ENCODE peak calls at places on chromosomes 12 and 14, in four cellular contexts. Y is GM12864, P is lower lobe of right lung, M is mucosa of descending colon. X is an unnamed sample.

GRCh38 chr12:114343585-114343984 is 62.4 kb downstream of the TBX5 start:
- DNase-seq in Y (no peak), P (no peak), M (no peak), X (no peak)

GRCh38 chr14:57729208-57730187 is 136.4 kb downstream of the SLC35F4 start:
- DNase-seq in Y (no peak), P (no peak), M (no peak), X (no peak)

GRCh38 chr12:114789821-114790220 is 105.8 kb upstream of the TBX3 start:
- DNase-seq in Y (no peak), P (no peak), M (no peak), X (no peak)

GRCh38 chr14:60838601-60839000 is 104.0 kb downstream of the MNAT1 start:
- DNase-seq in Y (no peak), P (no peak), M (no peak), X (no peak)

GRCh38 chr12:133165776-133166175 is 15.5 kb upstream of the ZNF268 start:
- DNase-seq in Y (no peak), P (no peak), M (no peak), X (no peak)

GRCh38 chr12:77720258-77720657 is 110.4 kb upstream of the NAV3 start:
- DNase-seq in Y (no peak), P (no peak), M (no peak), X (no peak)

GRCh38 chr14:99237288-99237687 is 34.7 kb downstream of the BCL11B start:
- DNase-seq in Y (no peak), P (peak), M (no peak), X (no peak)

GRCh38 chr14:94738786-94739185 is 31.1 kb downstream of the GSC start:
- DNase-seq in Y (no peak), P (no peak), M (no peak), X (no peak)

GRCh38 chr12:15171015-15171646 is 50.1 kb downstream of the RERG start:
- DNase-seq in Y (no peak), P (no peak), M (no peak), X (no peak)

GRCh38 chr12:116832353-116832752 is 48.9 kb downstream of the HRK start:
- DNase-seq in Y (no peak), P (no peak), M (no peak), X (no peak)

GRCh38 chr12:79988368-79988767 is 53.5 kb upstream of the PPP1R12A start:
- DNase-seq in Y (no peak), P (no peak), M (no peak), X (no peak)

GRCh38 chr12:128930591-128930990 is 77.3 kb downstream of the GLT1D1 start:
- DNase-seq in Y (no peak), P (no peak), M (no peak), X (no peak)

GRCh38 chr12:78470354-78471195 is 394.0 kb upstream of the SYT1 start:
- DNase-seq in Y (no peak), P (no peak), M (no peak), X (no peak)

GRCh38 chr14:39755269-39755878 is 323.1 kb upstream of the FBXO33 start:
- DNase-seq in Y (no peak), P (no peak), M (no peak), X (no peak)

GRCh38 chr14:91521058-91521721 is 11.1 kb upstream of the PPP4R3A start:
- DNase-seq in Y (no peak), P (no peak), M (no peak), X (no peak)

GRCh38 chr12:98594050-98594853 is 766 bp downstream of the SLC25A3 start:
- DNase-seq in Y (no peak), P (peak), M (peak), X (no peak)

GRCh38 chr12:47071241-47071852 is 8.1 kb upstream of the PCED1B start:
- DNase-seq in Y (no peak), P (no peak), M (no peak), X (no peak)

GRCh38 chr12:45464699-45465098 is 248.8 kb downstream of the ANO6 start:
- DNase-seq in Y (no peak), P (no peak), M (no peak), X (no peak)

GRCh38 chr14:75277000-75277795 is 1.4 kb upstream of the FOS start:
- DNase-seq in Y (no peak), P (peak), M (peak), X (peak)

GRCh38 chr12:32896438-32897275 is at the start of gene PKP2:
- DNase-seq in Y (no peak), P (peak), M (peak), X (peak)

GRCh38 chr12:54411398-54412241 is 7.4 kb downstream of the ITGA5 start:
- DNase-seq in Y (no peak), P (peak), M (no peak), X (no peak)

GRCh38 chr12:42027537-42027936 is 117.1 kb downstream of the GXYLT1 start:
- DNase-seq in Y (no peak), P (no peak), M (no peak), X (no peak)

GRCh38 chr14:22319526-22320352 is 269.3 kb downstream of the DAD1 start:
- DNase-seq in Y (peak), P (no peak), M (no peak), X (no peak)

GRCh38 chr14:44961151-44961729 is 507 bp downstream of the KLHL28 start:
- DNase-seq in Y (no peak), P (peak), M (peak), X (no peak)

GRCh38 chr12:122081697-122082221 is 3.2 kb downstream of the MLXIP start:
- DNase-seq in Y (peak), P (no peak), M (peak), X (no peak)
- TF ChIP-seq CTCF in Y (no peak), P (no peak), M (no peak), X (peak)

DNA sequence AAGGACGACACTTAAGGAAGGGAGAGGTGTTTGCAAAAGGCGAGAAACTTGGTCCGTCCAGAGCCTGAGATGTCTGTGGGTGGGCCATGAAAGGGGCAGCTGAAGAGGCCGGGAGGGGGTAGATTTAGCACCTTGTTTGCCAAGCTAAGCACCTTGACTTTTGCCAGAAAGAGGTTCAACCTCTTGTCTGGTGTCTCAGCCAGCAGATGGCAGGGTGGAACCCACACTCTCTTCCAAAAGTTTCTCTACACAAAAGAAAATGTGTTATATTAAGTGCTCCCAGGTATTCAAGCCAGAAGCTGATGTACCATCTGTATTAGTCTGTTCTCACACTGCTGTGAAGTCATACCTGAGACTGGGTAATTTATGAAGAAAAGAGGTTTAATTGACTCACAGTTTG is 69.9 kb downstream of the SUDS3 start:
- DNase-seq in Y (no peak), P (no peak), M (no peak), X (no peak)
- TF ChIP-seq CTCF in Y (peak), P (no peak), M (no peak), X (no peak)

DNA sequence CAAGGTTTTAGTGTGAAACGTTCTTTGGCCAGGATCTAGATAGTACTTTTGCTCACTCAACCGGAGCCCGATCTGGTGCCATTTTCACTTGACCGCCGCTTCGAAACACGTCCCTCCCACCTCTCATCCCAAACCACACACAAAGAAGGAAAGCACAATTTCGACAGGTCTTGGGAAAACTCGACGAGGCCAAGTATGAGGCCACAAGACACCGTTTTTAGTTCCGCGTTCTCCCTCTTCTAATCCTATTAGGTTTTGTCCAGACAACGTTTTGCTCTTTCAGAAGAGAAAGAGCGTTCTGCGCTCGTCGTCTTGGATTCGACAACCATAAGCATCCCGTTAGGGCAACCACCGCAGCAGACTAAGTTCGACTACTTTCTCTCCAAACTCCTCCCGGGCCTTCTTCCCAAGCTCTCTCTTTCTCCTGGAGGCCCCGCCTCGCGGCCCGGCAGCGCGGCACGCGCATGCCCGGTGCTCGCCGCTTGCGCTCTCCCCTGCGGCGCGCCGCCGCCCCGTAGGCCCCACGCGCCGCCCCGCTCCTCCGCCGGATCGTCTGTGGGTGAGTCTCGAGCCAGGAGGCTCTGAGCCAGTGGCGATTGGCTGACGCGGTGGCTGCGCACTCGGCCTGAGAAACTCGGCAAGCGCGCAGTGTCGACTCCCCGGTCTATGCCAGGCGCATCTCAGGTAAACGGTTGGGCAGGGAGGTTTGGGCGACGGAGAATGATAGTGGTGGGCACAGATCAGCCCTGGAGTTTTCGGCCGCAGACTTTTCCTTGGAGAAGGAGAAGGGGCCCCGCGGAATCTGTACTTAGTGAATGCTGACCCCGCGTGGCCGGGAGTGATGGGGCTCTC is at the start of gene MIPOL1:
- DNase-seq in Y (no peak), P (peak), M (peak), X (peak)
- TF ChIP-seq CTCF in Y (no peak), P (peak), M (no peak), X (peak)

DNA sequence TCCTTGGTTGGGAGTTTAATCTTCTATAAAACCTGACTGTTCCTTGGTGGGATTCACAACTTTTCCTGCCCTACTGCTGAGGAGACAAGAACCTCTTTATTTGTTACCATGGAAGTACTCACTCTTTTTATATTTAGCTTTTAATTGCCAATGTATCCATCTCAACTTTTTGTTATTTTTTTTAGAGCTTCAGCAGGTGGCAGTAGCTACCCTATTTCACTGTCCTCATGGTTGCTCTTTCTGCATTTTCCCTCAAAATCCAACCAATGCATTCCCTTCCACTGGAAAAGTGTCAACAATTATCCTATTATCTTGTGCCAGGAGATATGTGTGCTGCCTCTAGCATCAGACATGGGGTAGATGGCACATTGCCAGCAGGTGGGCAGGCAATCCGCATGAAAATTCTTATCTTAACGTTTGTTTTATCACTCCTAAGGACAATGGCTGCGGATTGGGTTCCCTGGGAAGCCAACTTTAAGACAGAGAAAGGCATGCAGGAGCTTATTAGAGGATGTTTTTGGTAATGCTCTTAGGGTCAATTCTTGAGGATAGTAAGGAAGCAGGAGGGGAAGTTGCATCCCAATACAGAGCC is 406.4 kb downstream of the SNAPC1 start:
- DNase-seq in Y (no peak), P (no peak), M (no peak), X (no peak)
- TF ChIP-seq CTCF in Y (no peak), P (no peak), M (no peak), X (no peak)

DNA sequence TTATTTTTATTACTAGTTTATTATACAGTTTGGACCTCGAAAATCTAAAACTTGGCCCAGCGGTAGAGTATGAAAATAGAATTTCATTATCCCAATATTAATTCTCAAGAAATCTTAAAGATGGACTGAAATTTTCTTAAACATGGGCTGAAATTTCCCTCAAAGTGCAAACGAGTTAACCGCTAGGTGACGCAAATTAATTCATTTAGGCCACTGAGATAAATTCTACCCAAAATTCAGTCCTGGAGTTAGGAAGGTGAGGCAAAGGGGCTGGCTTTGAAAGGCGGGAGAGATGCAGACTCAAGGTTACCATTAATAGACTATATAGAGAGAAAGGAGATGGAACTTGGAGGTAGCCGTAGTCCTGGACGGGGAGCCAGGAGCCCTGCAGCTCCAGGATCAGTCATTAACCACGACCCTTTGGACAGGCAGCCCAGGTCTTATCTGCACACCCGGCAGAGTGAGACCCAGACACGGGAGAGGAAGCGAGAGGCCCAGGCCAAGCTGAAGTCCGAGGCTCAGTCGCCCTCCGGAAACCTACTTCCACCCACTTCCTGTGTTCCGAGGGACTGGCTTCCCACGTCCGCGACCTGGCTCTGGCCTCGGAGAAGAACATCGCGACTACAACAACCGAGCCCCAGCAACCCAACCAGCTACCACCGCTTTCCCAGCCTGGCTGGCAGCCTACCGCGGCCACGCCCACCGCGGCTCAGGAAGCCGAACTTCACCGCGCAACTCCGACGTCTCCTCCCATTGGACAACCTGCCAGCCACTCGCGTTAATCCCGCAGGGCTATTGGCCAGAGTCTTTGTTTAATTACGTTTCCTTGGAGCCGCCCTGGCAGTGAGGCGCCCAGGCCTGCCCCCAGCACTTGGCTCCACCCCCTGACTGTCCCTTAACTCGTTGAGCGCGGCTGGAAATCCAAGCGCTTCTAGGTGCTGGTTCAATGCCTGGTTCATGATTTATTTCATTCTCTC is at the start of gene EFCAB11:
- DNase-seq in Y (peak), P (peak), M (peak), X (peak)
- TF ChIP-seq CTCF in Y (peak), P (no peak), M (no peak), X (peak)

DNA sequence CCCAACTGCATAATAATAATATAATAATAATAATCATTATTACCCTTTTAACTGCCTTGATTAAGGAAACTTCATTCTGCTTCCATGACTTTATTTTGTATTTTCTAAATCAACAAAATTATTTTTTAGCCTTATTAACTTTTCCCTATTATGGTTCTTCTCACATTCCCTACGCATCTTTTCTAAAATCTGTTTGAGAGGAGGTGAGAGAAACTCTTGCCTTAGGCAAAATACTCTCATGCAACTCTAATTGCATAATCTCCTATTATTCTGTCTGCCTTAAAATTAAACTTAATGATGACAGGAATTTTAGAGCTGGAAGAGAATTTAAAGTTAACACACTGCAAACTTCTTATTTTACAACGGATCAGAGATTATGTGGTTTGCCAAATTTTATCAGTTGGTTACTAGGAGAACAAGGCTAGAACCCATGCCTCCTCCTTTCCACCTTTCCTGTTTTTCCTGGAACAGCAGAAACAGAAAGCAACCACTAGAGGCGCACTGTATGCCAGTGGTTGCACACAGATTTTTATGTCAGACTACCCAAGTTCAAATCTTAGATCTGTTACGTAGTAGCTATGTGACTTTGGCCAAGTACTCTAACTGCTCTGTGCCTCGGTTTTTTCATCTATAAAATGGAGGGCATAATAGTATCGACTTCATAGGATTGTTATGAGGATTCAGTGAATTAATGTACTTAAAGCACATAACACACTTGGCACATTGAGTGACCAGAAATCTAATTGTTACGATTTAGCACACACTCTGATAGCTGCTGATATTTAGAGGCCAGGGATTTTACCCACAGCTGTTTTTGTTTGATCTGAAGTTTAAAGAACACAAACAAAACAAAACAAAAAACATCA is 4.4 kb upstream of the BRMS1L start:
- DNase-seq in Y (no peak), P (no peak), M (no peak), X (no peak)
- TF ChIP-seq CTCF in Y (peak), P (peak), M (peak), X (peak)

X was measured in osteocyte.